ENCODE peak calls at places on chromosomes 7 and 10, in five cellular contexts. One of them, this sample, is unnamed.

GRCh38 chr10:53395449-53395848 is 622.9 kb upstream of the MBL2 start:
- DNase-seq in CD4-positive, alpha-beta T cell: no peak
- DNase-seq in astrocyte of the spinal cord: no peak
- DNase-seq in heart left ventricle: no peak
- DNase-seq in fibroblast of pulmonary artery: no peak
- DNase-seq in this sample: no peak

GRCh38 chr10:70672993-70673928 is 955 bp downstream of the ADAMTS14 start:
- DNase-seq in fibroblast of pulmonary artery: peak; percentile 83
- DNase-seq in astrocyte of the spinal cord: peak; percentile 77
- DNase-seq in CD4-positive, alpha-beta T cell: no peak
- DNase-seq in heart left ventricle: peak; percentile 80
- DNase-seq in this sample: no peak

GRCh38 chr10:132550366-132551092 is 12.9 kb downstream of the INPP5A start:
- DNase-seq in CD4-positive, alpha-beta T cell: peak; percentile 32
- DNase-seq in heart left ventricle: peak; percentile 66
- DNase-seq in astrocyte of the spinal cord: no peak
- DNase-seq in fibroblast of pulmonary artery: no peak
- DNase-seq in this sample: no peak

GRCh38 chr10:118045154-118045841 is 1.4 kb downstream of the RAB11FIP2 start:
- DNase-seq in fibroblast of pulmonary artery: no peak
- DNase-seq in heart left ventricle: no peak
- DNase-seq in astrocyte of the spinal cord: no peak
- DNase-seq in CD4-positive, alpha-beta T cell: no peak
- DNase-seq in this sample: no peak

GRCh38 chr10:132876131-132876860 is 66.1 kb downstream of the CFAP46 start:
- DNase-seq in astrocyte of the spinal cord: no peak
- DNase-seq in fibroblast of pulmonary artery: no peak
- DNase-seq in CD4-positive, alpha-beta T cell: peak; percentile 31
- DNase-seq in heart left ventricle: peak; percentile 31
- DNase-seq in this sample: no peak

GRCh38 chr10:58282615-58283014 is 13.7 kb downstream of the CISD1 start:
- DNase-seq in fibroblast of pulmonary artery: peak; percentile 89
- DNase-seq in heart left ventricle: no peak
- DNase-seq in astrocyte of the spinal cord: peak; percentile 32
- DNase-seq in CD4-positive, alpha-beta T cell: no peak
- DNase-seq in this sample: no peak

GRCh38 chr7:40299097-40299496 is 164.3 kb downstream of the SUGCT start:
- DNase-seq in heart left ventricle: no peak
- DNase-seq in astrocyte of the spinal cord: peak; percentile 92
- DNase-seq in CD4-positive, alpha-beta T cell: no peak
- DNase-seq in fibroblast of pulmonary artery: peak; percentile 87
- DNase-seq in this sample: no peak

GRCh38 chr7:92595281-92595680 is 5.1 kb upstream of the FAM133B start:
- DNase-seq in heart left ventricle: no peak
- DNase-seq in astrocyte of the spinal cord: peak; percentile 69
- DNase-seq in fibroblast of pulmonary artery: no peak
- DNase-seq in CD4-positive, alpha-beta T cell: no peak
- DNase-seq in this sample: no peak

GRCh38 chr7:39904077-39904486 is 46.0 kb upstream of the CDK13 start:
- DNase-seq in CD4-positive, alpha-beta T cell: no peak
- DNase-seq in heart left ventricle: no peak
- DNase-seq in astrocyte of the spinal cord: no peak
- DNase-seq in fibroblast of pulmonary artery: no peak
- DNase-seq in this sample: no peak

GRCh38 chr10:22324413-22324812 is 3.5 kb downstream of the BMI1 start:
- DNase-seq in CD4-positive, alpha-beta T cell: no peak
- DNase-seq in astrocyte of the spinal cord: no peak
- DNase-seq in heart left ventricle: no peak
- DNase-seq in fibroblast of pulmonary artery: no peak
- DNase-seq in this sample: no peak

GRCh38 chr10:89516149-89516832 is 19.1 kb downstream of the SLC16A12 start:
- DNase-seq in heart left ventricle: peak; percentile 61
- DNase-seq in CD4-positive, alpha-beta T cell: no peak
- DNase-seq in fibroblast of pulmonary artery: peak; percentile 94
- DNase-seq in astrocyte of the spinal cord: peak; percentile 97
- DNase-seq in this sample: no peak

GRCh38 chr10:66910676-66911075 is 15.2 kb upstream of the LRRTM3 start:
- DNase-seq in astrocyte of the spinal cord: no peak
- DNase-seq in heart left ventricle: no peak
- DNase-seq in fibroblast of pulmonary artery: no peak
- DNase-seq in CD4-positive, alpha-beta T cell: no peak
- DNase-seq in this sample: no peak

GRCh38 chr7:146956853-146957252 is 840.3 kb downstream of the CNTNAP2 start:
- DNase-seq in fibroblast of pulmonary artery: no peak
- DNase-seq in CD4-positive, alpha-beta T cell: no peak
- DNase-seq in astrocyte of the spinal cord: peak; percentile 7
- DNase-seq in heart left ventricle: no peak
- DNase-seq in this sample: no peak

GRCh38 chr7:46004965-46005364 is 83.9 kb upstream of the IGFBP3 start:
- DNase-seq in heart left ventricle: no peak
- DNase-seq in astrocyte of the spinal cord: no peak
- DNase-seq in CD4-positive, alpha-beta T cell: no peak
- DNase-seq in fibroblast of pulmonary artery: no peak
- DNase-seq in this sample: no peak

GRCh38 chr7:15012135-15012534 is 109.6 kb upstream of the DGKB start:
- DNase-seq in heart left ventricle: no peak
- DNase-seq in fibroblast of pulmonary artery: no peak
- DNase-seq in CD4-positive, alpha-beta T cell: no peak
- DNase-seq in astrocyte of the spinal cord: no peak
- DNase-seq in this sample: no peak

GRCh38 chr7:15011289-15011688 is 108.7 kb upstream of the DGKB start:
- DNase-seq in heart left ventricle: no peak
- DNase-seq in fibroblast of pulmonary artery: no peak
- DNase-seq in CD4-positive, alpha-beta T cell: no peak
- DNase-seq in astrocyte of the spinal cord: no peak
- DNase-seq in this sample: no peak

GRCh38 chr7:15005672-15006071 is 103.1 kb upstream of the DGKB start:
- DNase-seq in CD4-positive, alpha-beta T cell: no peak
- DNase-seq in fibroblast of pulmonary artery: no peak
- DNase-seq in astrocyte of the spinal cord: no peak
- DNase-seq in heart left ventricle: no peak
- DNase-seq in this sample: no peak

GRCh38 chr7:15007507-15007906 is 105.0 kb upstream of the DGKB start:
- DNase-seq in fibroblast of pulmonary artery: peak; percentile 10
- DNase-seq in astrocyte of the spinal cord: no peak
- DNase-seq in heart left ventricle: no peak
- DNase-seq in CD4-positive, alpha-beta T cell: no peak
- DNase-seq in this sample: no peak
- TF ChIP-seq CTCF in fibroblast of pulmonary artery: peak; percentile 47
- TF ChIP-seq CTCF in astrocyte of the spinal cord: peak; percentile 41
- TF ChIP-seq CTCF in heart left ventricle: no peak
- TF ChIP-seq CTCF in CD4-positive, alpha-beta T cell: no peak
- TF ChIP-seq CTCF in this sample: no peak

DNA sequence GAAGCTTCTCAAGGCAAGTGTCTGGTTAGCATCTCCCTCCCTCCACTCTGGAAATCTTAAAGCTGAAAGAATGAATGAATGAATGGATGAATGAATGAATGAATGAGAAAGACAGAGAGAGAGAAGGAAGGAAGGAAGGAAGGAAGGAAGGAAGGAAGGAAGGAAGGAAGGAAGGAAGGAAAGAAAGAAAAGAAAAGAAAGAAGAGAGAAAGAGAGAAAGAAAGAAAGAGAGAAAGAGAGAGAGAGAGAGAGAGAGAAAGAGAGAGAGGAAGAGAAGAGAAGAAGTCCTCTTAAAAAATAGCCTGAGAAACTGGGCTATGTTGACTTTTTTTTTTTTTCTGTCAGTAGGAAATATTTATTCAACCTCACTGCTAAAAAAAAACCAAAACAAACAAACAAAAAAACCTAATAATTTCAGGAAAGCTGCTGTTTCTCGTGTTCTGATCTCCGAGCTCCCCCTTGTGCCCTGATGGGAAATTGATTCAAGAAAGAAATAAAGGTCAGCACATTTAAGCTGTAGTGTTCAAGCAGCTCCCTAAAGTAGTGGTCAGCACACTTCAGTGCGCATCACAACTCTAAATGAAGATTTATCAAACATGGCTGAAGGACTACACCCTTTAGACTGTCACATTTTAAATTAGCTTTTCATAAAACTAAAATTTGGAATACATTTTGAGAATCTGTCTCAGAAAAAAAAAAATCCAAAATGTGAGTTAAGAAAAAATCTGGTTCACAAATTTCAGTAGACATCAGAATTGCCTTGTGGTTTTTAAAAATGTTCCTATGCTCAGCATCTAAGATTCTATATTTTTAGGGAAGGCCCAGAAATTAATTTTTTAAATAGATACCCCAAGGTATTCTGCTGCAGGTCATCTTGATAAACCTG is 154.3 kb downstream of the ELAPOR2 start:
- DNase-seq in CD4-positive, alpha-beta T cell: no peak
- DNase-seq in fibroblast of pulmonary artery: peak; percentile 42
- DNase-seq in astrocyte of the spinal cord: peak; percentile 24
- DNase-seq in heart left ventricle: no peak
- DNase-seq in this sample: no peak
- TF ChIP-seq CTCF in CD4-positive, alpha-beta T cell: no peak
- TF ChIP-seq CTCF in fibroblast of pulmonary artery: peak; percentile 66
- TF ChIP-seq CTCF in astrocyte of the spinal cord: peak; percentile 62
- TF ChIP-seq CTCF in heart left ventricle: peak; percentile 43
- TF ChIP-seq CTCF in this sample: no peak

DNA sequence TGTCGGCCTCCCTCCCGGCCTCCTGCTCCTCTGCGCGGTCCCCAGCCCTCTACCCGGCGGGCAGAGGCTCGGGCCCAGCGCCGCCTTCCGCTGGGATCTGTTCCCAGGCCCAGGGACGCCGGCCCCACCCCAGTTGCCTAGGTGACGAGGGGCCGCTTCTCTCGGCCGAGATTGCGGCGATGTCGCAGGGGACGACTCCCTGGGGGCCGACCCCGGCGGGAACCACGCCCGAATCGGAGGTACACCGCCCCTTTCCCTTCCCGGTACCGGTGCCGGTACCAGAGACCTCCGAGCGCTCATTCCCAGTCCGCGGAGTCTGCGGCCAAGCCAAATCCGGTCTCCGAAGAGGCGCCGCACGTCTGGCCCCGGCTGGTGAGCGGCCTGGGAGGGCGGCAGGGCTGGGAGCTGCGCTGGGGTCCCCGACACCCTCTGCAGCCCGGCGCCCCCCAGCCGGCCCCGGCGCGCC is at the start of gene CABCOCO1:
- DNase-seq in CD4-positive, alpha-beta T cell: no peak
- DNase-seq in fibroblast of pulmonary artery: peak; percentile 59
- DNase-seq in astrocyte of the spinal cord: peak; percentile 61
- DNase-seq in heart left ventricle: peak; percentile 81
- DNase-seq in this sample: no peak
- TF ChIP-seq CTCF in CD4-positive, alpha-beta T cell: no peak
- TF ChIP-seq CTCF in fibroblast of pulmonary artery: peak; percentile 8
- TF ChIP-seq CTCF in astrocyte of the spinal cord: peak; percentile 16
- TF ChIP-seq CTCF in heart left ventricle: no peak
- TF ChIP-seq CTCF in this sample: no peak

GRCh38 chr7:25256424-25256823 is 28.1 kb upstream of the NPVF start:
- DNase-seq in heart left ventricle: no peak
- DNase-seq in fibroblast of pulmonary artery: no peak
- DNase-seq in CD4-positive, alpha-beta T cell: no peak
- DNase-seq in astrocyte of the spinal cord: no peak
- DNase-seq in this sample: no peak

GRCh38 chr7:25261545-25262135 is 33.4 kb upstream of the NPVF start:
- DNase-seq in heart left ventricle: no peak
- DNase-seq in astrocyte of the spinal cord: no peak
- DNase-seq in fibroblast of pulmonary artery: no peak
- DNase-seq in CD4-positive, alpha-beta T cell: no peak
- DNase-seq in this sample: no peak

GRCh38 chr7:25260862-25261454 is 32.7 kb upstream of the NPVF start:
- DNase-seq in fibroblast of pulmonary artery: peak; percentile 67
- DNase-seq in heart left ventricle: no peak
- DNase-seq in CD4-positive, alpha-beta T cell: no peak
- DNase-seq in astrocyte of the spinal cord: peak; percentile 58
- DNase-seq in this sample: no peak

GRCh38 chr7:25262586-25262985 is 34.3 kb upstream of the NPVF start:
- DNase-seq in heart left ventricle: no peak
- DNase-seq in fibroblast of pulmonary artery: peak; percentile 29
- DNase-seq in CD4-positive, alpha-beta T cell: no peak
- DNase-seq in astrocyte of the spinal cord: peak; percentile 54
- DNase-seq in this sample: no peak

DNA sequence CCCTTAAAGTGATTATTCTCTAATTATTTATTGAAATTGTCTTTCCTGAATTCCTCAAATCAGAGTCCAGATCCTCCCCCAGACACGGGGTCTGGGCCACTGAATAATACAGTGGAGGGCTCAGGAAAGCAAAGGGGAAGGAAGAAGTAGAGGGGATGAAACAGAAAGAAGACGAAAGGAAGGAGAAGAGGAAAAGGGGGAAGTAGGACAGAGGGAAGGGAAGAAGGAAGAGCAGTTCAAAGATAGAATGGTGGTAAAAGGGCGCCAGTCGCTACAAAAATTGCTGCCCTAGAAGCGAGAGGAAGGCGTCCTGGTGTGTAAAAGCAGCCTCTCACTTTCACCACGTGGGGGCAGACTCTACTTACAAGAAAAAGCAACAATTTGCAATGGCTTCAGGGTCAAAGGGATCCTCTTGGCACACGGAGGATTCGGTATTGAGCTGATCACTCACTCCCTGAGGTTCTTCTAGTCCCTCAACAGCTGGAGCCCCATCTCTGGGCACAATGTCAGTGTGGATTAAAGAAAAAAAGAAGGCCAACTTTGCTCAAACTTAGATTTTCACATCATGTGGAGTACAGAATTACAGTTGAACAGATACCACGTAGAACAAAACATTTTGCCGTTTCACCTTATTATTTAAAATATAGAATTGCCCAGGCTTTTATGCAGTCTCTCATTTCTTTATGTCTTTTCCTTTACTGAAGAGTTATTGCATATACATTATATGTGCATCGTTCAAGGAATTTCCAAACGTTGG is 31.4 kb upstream of the NPVF start:
- DNase-seq in astrocyte of the spinal cord: peak; percentile 73
- DNase-seq in CD4-positive, alpha-beta T cell: peak; percentile 59
- DNase-seq in fibroblast of pulmonary artery: peak; percentile 85
- DNase-seq in heart left ventricle: no peak
- DNase-seq in this sample: no peak
- TF ChIP-seq CTCF in astrocyte of the spinal cord: peak; percentile 89
- TF ChIP-seq CTCF in CD4-positive, alpha-beta T cell: peak; percentile 82
- TF ChIP-seq CTCF in fibroblast of pulmonary artery: peak; percentile 93
- TF ChIP-seq CTCF in heart left ventricle: peak; percentile 69
- TF ChIP-seq CTCF in this sample: peak; percentile 62